ENCODE peak calls at places on chromosomes 11 and 22, in five cellular contexts. H is NCI-H1048, K is anterior cingulate cortex, U is T-helper 1 cell, Y is activated T-cell treated with anti-CD3 and anti-CD28 coated beads for 48 hours. G is an unnamed sample.

GRCh38 chr22:17368144-17368726 is 1.0 kb upstream of the CECR2 start:
- DNase-seq in U (no peak), Y (no peak), K (no peak), H (no peak), G (no peak)

GRCh38 chr22:50530280-50530856 is 556 bp upstream of the TYMP start:
- DNase-seq in H (no peak), Y (peak; percentile 68), U (no peak), K (no peak), G (no peak)

GRCh38 chr22:23073506-23074229 is 3.3 kb downstream of the GNAZ start:
- DNase-seq in K (no peak), U (no peak), Y (no peak), H (no peak), G (no peak)

GRCh38 chr11:64810891-64811272 is 531 bp upstream of the MEN1 start:
- DNase-seq in U (peak; percentile 41), H (no peak), Y (peak; percentile 8), K (no peak), G (no peak)

GRCh38 chr22:35777335-35777975 is 59.8 kb downstream of the APOL5 start:
- DNase-seq in K (no peak), Y (no peak), U (no peak), H (no peak), G (no peak)

GRCh38 chr11:122267602-122268001 is 151.6 kb upstream of the BLID start:
- DNase-seq in Y (no peak), K (no peak), H (no peak), U (no peak), G (no peak)

GRCh38 chr11:14500181-14500651 is 605 bp upstream of the COPB1 start:
- DNase-seq in K (no peak), Y (peak; percentile 11), H (peak; percentile 8), U (peak; percentile 41), G (no peak)

GRCh38 chr22:17266261-17266971 is 47.2 kb upstream of the ADA2 start:
- DNase-seq in H (no peak), K (peak; percentile 30), Y (no peak), U (no peak), G (peak; percentile 20)

GRCh38 chr11:88402192-88402715 is 64.7 kb upstream of the CTSC start:
- DNase-seq in Y (no peak), U (no peak), K (no peak), H (no peak), G (no peak)

GRCh38 chr11:88414981-88415391 is 77.5 kb upstream of the CTSC start:
- DNase-seq in H (no peak), K (no peak), U (no peak), Y (no peak), G (no peak)

GRCh38 chr11:34205326-34206035 is 100.1 kb downstream of the NAT10 start:
- DNase-seq in K (no peak), H (no peak), Y (no peak), U (no peak), G (no peak)

GRCh38 chr22:43474161-43475101 is 62.6 kb downstream of the MPPED1 start:
- DNase-seq in Y (no peak), H (no peak), K (no peak), U (no peak), G (no peak)